ENCODE peak calls at places on chromosomes 4 and X, in four cellular contexts. One of them, this sample, is unnamed.

GRCh38 chrX:28189011-28189410 is 207.8 kb upstream of the DCAF8L1 start:
- DNase-seq in A549: peak; percentile 26
- DNase-seq in SJCRH30: peak; percentile 1
- DNase-seq in OCI-LY7: no peak
- DNase-seq in this sample: no peak

GRCh38 chr4:26031704-26032103 is 117.7 kb downstream of the SMIM20 start:
- DNase-seq in A549: no peak
- DNase-seq in SJCRH30: no peak
- DNase-seq in OCI-LY7: no peak
- DNase-seq in this sample: no peak

GRCh38 chr4:8891646-8892555 is 20.3 kb upstream of the HMX1 start:
- DNase-seq in A549: no peak
- DNase-seq in SJCRH30: no peak
- DNase-seq in OCI-LY7: no peak
- DNase-seq in this sample: no peak

GRCh38 chr4:17577660-17578481 is 873 bp downstream of the LAP3 start:
- DNase-seq in A549: no peak
- DNase-seq in SJCRH30: no peak
- DNase-seq in OCI-LY7: peak; percentile 47
- DNase-seq in this sample: no peak

GRCh38 chr4:11529625-11530201 is 101.0 kb upstream of the HS3ST1 start:
- DNase-seq in A549: peak; percentile 56
- DNase-seq in SJCRH30: no peak
- DNase-seq in OCI-LY7: no peak
- DNase-seq in this sample: no peak

GRCh38 chr4:110503588-110504435 is 27.9 kb downstream of the ENPEP start:
- DNase-seq in A549: no peak
- DNase-seq in SJCRH30: peak; percentile 28
- DNase-seq in OCI-LY7: no peak
- DNase-seq in this sample: no peak

GRCh38 chrX:105282077-105282476 is 61.6 kb upstream of the TEX13A start:
- DNase-seq in A549: no peak
- DNase-seq in SJCRH30: no peak
- DNase-seq in OCI-LY7: no peak
- DNase-seq in this sample: no peak

GRCh38 chrX:38959736-38960534 is 158.7 kb downstream of the MID1IP1 start:
- DNase-seq in A549: no peak
- DNase-seq in SJCRH30: no peak
- DNase-seq in OCI-LY7: no peak
- DNase-seq in this sample: no peak

GRCh38 chr4:134201216-134202098 is at the start of gene PABPC4L:
- DNase-seq in A549: peak; percentile 19
- DNase-seq in SJCRH30: peak; percentile 83
- DNase-seq in OCI-LY7: no peak
- DNase-seq in this sample: no peak

GRCh38 chr4:76624271-76624681 is 189.2 kb downstream of the SHROOM3 start:
- DNase-seq in A549: peak; percentile 35
- DNase-seq in SJCRH30: peak; percentile 62
- DNase-seq in OCI-LY7: no peak
- DNase-seq in this sample: no peak

GRCh38 chr4:95021099-95021498 is 263.3 kb downstream of the BMPR1B start:
- DNase-seq in A549: no peak
- DNase-seq in SJCRH30: no peak
- DNase-seq in OCI-LY7: no peak
- DNase-seq in this sample: no peak

GRCh38 chr4:76993787-76994641 is 44.5 kb downstream of the SEPTIN11 start:
- DNase-seq in A549: no peak
- DNase-seq in SJCRH30: peak; percentile 86
- DNase-seq in OCI-LY7: peak; percentile 76
- DNase-seq in this sample: no peak

GRCh38 chr4:83454626-83455025 is 997 bp downstream of the HELQ start:
- DNase-seq in A549: no peak
- DNase-seq in SJCRH30: peak; percentile 22
- DNase-seq in OCI-LY7: no peak
- DNase-seq in this sample: no peak

GRCh38 chr4:132063829-132064228 is 1085.3 kb upstream of the PCDH10 start:
- DNase-seq in A549: no peak
- DNase-seq in SJCRH30: no peak
- DNase-seq in OCI-LY7: no peak
- DNase-seq in this sample: no peak

GRCh38 chrX:70481424-70481823 is 36.8 kb downstream of the DLG3 start:
- DNase-seq in A549: no peak
- DNase-seq in SJCRH30: no peak
- DNase-seq in OCI-LY7: no peak
- DNase-seq in this sample: no peak

GRCh38 chr4:102614801-102615200 is 113.6 kb downstream of the NFKB1 start:
- DNase-seq in A549: no peak
- DNase-seq in SJCRH30: no peak
- DNase-seq in OCI-LY7: no peak
- DNase-seq in this sample: no peak

GRCh38 chrX:136691028-136691809 is 43.3 kb downstream of the CD40LG start:
- DNase-seq in A549: no peak
- DNase-seq in SJCRH30: no peak
- DNase-seq in OCI-LY7: no peak
- DNase-seq in this sample: no peak

GRCh38 chr4:182730791-182731190 is 186.4 kb downstream of the DCTD start:
- DNase-seq in A549: no peak
- DNase-seq in SJCRH30: no peak
- DNase-seq in OCI-LY7: no peak
- DNase-seq in this sample: no peak

GRCh38 chr4:81504685-81505598 is 33.2 kb upstream of the RASGEF1B start:
- DNase-seq in A549: no peak
- DNase-seq in SJCRH30: no peak
- DNase-seq in OCI-LY7: peak; percentile 59
- DNase-seq in this sample: no peak

GRCh38 chrX:132876509-132876837 is 82.0 kb downstream of the HS6ST2 start:
- DNase-seq in A549: no peak
- DNase-seq in SJCRH30: peak; percentile 82
- DNase-seq in OCI-LY7: no peak
- DNase-seq in this sample: no peak

GRCh38 chr4:48565362-48566083 is 75.5 kb downstream of the ZAR1 start:
- DNase-seq in A549: no peak
- DNase-seq in SJCRH30: no peak
- DNase-seq in OCI-LY7: no peak
- DNase-seq in this sample: no peak

GRCh38 chr4:140238353-140239041 is 84.5 kb upstream of the MAML3 start:
- DNase-seq in A549: no peak
- DNase-seq in SJCRH30: peak; percentile 73
- DNase-seq in OCI-LY7: no peak
- DNase-seq in this sample: peak; percentile 70

GRCh38 chr4:36224969-36225903 is 19.1 kb downstream of the ARAP2 start:
- DNase-seq in A549: no peak
- DNase-seq in SJCRH30: peak; percentile 45
- DNase-seq in OCI-LY7: no peak
- DNase-seq in this sample: no peak

GRCh38 chr4:6957148-6957520 is 47.5 kb downstream of the TBC1D14 start:
- DNase-seq in A549: no peak
- DNase-seq in SJCRH30: no peak
- DNase-seq in OCI-LY7: no peak
- DNase-seq in this sample: peak; percentile 98

GRCh38 chr4:98574816-98575215 is 83.6 kb downstream of the TSPAN5 start:
- DNase-seq in A549: no peak
- DNase-seq in SJCRH30: no peak
- DNase-seq in OCI-LY7: no peak
- DNase-seq in this sample: no peak

GRCh38 chr4:175703956-175704600 is 108.0 kb downstream of the GPM6A start:
- DNase-seq in A549: no peak
- DNase-seq in SJCRH30: no peak
- DNase-seq in OCI-LY7: no peak
- DNase-seq in this sample: no peak

GRCh38 chrX:41823402-41823801 is 99.4 kb downstream of the GPR82 start:
- DNase-seq in A549: peak; percentile 10
- DNase-seq in SJCRH30: no peak
- DNase-seq in OCI-LY7: no peak
- DNase-seq in this sample: no peak

GRCh38 chrX:136067946-136068345 is 79.4 kb upstream of the FHL1 start:
- DNase-seq in A549: no peak
- DNase-seq in SJCRH30: no peak
- DNase-seq in OCI-LY7: no peak
- DNase-seq in this sample: no peak

GRCh38 chr4:159070742-159071141 is 32.1 kb upstream of the RAPGEF2 start:
- DNase-seq in A549: no peak
- DNase-seq in SJCRH30: peak; percentile 12
- DNase-seq in OCI-LY7: no peak
- DNase-seq in this sample: no peak

GRCh38 chr4:141213550-141213991 is 7.1 kb upstream of the ZNF330 start:
- DNase-seq in A549: no peak
- DNase-seq in SJCRH30: no peak
- DNase-seq in OCI-LY7: no peak
- DNase-seq in this sample: no peak

GRCh38 chr4:146095091-146095690 is 80.3 kb upstream of the LSM6 start:
- DNase-seq in A549: peak; percentile 46
- DNase-seq in SJCRH30: peak; percentile 67
- DNase-seq in OCI-LY7: peak; percentile 73
- DNase-seq in this sample: peak; percentile 33

GRCh38 chr4:119678761-119679160 is 50.2 kb upstream of the PDE5A start:
- DNase-seq in A549: no peak
- DNase-seq in SJCRH30: no peak
- DNase-seq in OCI-LY7: no peak
- DNase-seq in this sample: no peak

GRCh38 chr4:104677122-104677521 is 182.4 kb upstream of the CXXC4 start:
- DNase-seq in A549: no peak
- DNase-seq in SJCRH30: peak; percentile 75
- DNase-seq in OCI-LY7: no peak
- DNase-seq in this sample: no peak

GRCh38 chrX:129791336-129791735 is 11.6 kb downstream of the SASH3 start:
- DNase-seq in A549: no peak
- DNase-seq in SJCRH30: no peak
- DNase-seq in OCI-LY7: no peak
- DNase-seq in this sample: no peak

GRCh38 chrX:107729558-107730297 is 45.9 kb downstream of the TSC22D3 start:
- DNase-seq in A549: no peak
- DNase-seq in SJCRH30: peak; percentile 62
- DNase-seq in OCI-LY7: no peak
- DNase-seq in this sample: no peak

GRCh38 chr4:161360982-161361381 is 802.8 kb downstream of the FSTL5 start:
- DNase-seq in A549: no peak
- DNase-seq in SJCRH30: no peak
- DNase-seq in OCI-LY7: no peak
- DNase-seq in this sample: no peak

GRCh38 chr4:24768006-24768405 is 27.4 kb upstream of the SOD3 start:
- DNase-seq in A549: no peak
- DNase-seq in SJCRH30: no peak
- DNase-seq in OCI-LY7: no peak
- DNase-seq in this sample: no peak

DNA sequence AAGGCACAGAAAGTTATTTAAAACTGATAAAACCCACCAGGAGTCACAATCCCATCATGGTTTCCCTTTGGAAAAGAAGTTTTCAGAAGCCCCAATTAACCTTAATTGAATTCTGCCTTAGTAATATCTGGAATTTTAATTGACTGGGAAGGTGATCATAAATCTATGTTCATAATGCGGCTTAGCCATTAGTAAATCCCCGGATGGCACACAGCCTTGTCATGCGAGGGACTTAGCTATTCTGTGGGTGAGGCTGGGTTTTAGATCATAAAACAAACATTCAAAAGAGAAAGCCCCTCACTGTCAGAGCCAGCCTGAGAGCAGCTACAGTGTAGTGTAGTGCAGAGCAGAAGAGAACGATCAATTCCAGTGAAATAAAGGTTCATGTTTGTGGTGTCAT is 124.0 kb upstream of the NOCT start:
- DNase-seq in A549: no peak
- DNase-seq in SJCRH30: no peak
- DNase-seq in OCI-LY7: no peak
- DNase-seq in this sample: no peak
- H3K4me3 ChIP-seq in A549: no peak overlapping the region
- H3K4me3 ChIP-seq in SJCRH30: no peak overlapping the region
- H3K4me3 ChIP-seq in OCI-LY7: no peak overlapping the region
- H3K4me3 ChIP-seq in this sample: no peak overlapping the region

GRCh38 chr4:153471691-153472080 is 5.5 kb downstream of the TMEM131L start:
- DNase-seq in A549: no peak
- DNase-seq in SJCRH30: no peak
- DNase-seq in OCI-LY7: peak; percentile 54
- DNase-seq in this sample: no peak
- H3K4me3 ChIP-seq in A549: no peak overlapping the region
- H3K4me3 ChIP-seq in SJCRH30: no peak overlapping the region
- H3K4me3 ChIP-seq in OCI-LY7: peak overlapping the region; percentile 87
- H3K4me3 ChIP-seq in this sample: no peak overlapping the region

GRCh38 chr4:143700420-143701352 is at the start of gene FREM3:
- DNase-seq in A549: no peak
- DNase-seq in SJCRH30: no peak
- DNase-seq in OCI-LY7: no peak
- DNase-seq in this sample: no peak
- H3K4me3 ChIP-seq in A549: peak within 1 kb of the TSS; percentile 18
- H3K4me3 ChIP-seq in SJCRH30: no peak within 1 kb of the TSS
- H3K4me3 ChIP-seq in OCI-LY7: no peak within 1 kb of the TSS
- H3K4me3 ChIP-seq in this sample: no peak within 1 kb of the TSS

DNA sequence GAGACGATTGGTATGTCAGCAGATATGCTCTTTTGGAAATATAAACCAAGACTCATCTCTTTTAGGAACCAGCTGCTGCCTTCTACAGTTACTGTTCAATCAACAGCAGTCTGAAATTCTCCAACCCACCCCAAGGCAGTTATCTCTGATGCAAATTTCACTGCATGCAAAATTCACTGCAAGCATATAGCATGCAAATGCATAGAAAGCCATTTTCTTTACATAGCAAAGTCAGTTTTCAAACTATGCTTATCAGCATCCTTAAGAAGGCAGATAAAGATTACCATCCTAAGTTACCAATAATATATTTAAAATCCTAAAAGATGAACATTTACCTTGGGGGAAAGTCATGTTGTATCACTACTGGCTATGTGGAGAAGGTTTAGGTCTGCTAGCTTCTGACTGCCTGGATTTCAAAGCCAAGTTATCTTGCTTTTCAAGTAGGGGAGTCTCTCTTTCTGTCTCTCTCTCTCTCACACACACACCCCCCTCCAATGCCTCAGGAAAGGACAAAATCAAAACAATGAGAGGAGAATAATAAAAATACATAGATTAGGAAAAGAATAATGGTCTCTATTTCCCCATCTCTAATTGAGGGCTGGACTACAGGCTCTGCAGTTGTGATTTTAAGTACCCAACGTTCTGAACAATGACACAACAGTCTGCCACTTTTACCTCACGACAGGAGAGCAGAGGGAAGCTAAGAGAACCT is 1.5 kb downstream of the NMU start:
- DNase-seq in A549: no peak
- DNase-seq in SJCRH30: no peak
- DNase-seq in OCI-LY7: no peak
- DNase-seq in this sample: no peak
- H3K4me3 ChIP-seq in A549: no peak overlapping the region
- H3K4me3 ChIP-seq in SJCRH30: no peak overlapping the region
- H3K4me3 ChIP-seq in OCI-LY7: no peak overlapping the region
- H3K4me3 ChIP-seq in this sample: no peak overlapping the region

DNA sequence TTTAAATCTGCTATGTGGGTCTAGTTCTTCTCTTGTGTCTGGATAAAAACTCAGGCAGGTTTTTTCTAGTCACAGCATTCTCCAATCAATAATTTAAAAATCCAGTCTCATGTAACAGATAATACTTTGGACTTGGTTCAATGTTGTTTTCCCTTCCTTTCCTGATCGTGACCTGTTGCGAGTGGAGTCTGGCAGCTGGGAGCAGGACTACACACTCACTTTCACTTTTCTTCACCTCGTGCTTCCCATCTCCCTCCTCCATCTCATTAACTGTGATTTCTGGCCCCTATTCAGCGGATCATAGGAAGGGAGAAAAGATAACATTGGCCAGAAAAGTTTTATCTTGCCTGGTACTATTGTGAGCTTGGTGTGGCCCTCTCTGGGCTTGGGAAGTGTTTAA is 96.6 kb upstream of the GATB start:
- DNase-seq in A549: no peak
- DNase-seq in SJCRH30: no peak
- DNase-seq in OCI-LY7: no peak
- DNase-seq in this sample: no peak
- H3K4me3 ChIP-seq in A549: no peak overlapping the region
- H3K4me3 ChIP-seq in SJCRH30: no peak overlapping the region
- H3K4me3 ChIP-seq in OCI-LY7: no peak overlapping the region
- H3K4me3 ChIP-seq in this sample: no peak overlapping the region

This sample was measured in LNCaP clone FGC.